ENCODE peak calls at places on chromosomes 11 and 22, in seven cellular contexts. N is fibroblast of pulmonary artery; K is NCI-H1694; M is ureter; A is CD8-positive, alpha-beta memory T cell; J is substantia nigra; L is kidney tubule cell. W is an unnamed sample.

GRCh38 chr11:57761301-57762234 is at the start of gene CTNND1:
- DNase-seq in M (peak), L (peak), K (peak), A (no peak), J (peak), N (peak), W (peak)

GRCh38 chr22:45240810-45241631 is at the start of gene KIAA0930:
- DNase-seq in A (peak), K (no peak), J (peak), M (peak), L (peak), N (peak), W (no peak)

GRCh38 chr11:23124249-23124648 is 264.0 kb upstream of the CCDC179 start:
- DNase-seq in L (no peak), N (peak), K (no peak), A (no peak), J (no peak), M (no peak), W (no peak)

GRCh38 chr11:82906931-82907330 is 5.4 kb downstream of the DDIAS start:
- DNase-seq in N (no peak), M (no peak), J (no peak), A (no peak), L (no peak), K (no peak), W (no peak)

GRCh38 chr11:6637871-6638270 is 17.7 kb downstream of the DCHS1 start:
- DNase-seq in J (no peak), A (no peak), K (no peak), M (no peak), L (no peak), N (peak), W (no peak)

GRCh38 chr11:61889831-61890230 is 1.5 kb downstream of the FADS3 start:
- DNase-seq in K (no peak), M (no peak), L (no peak), J (no peak), A (no peak), N (no peak), W (no peak)

GRCh38 chr22:37269930-37270678 is 12.2 kb upstream of the CYTH4 start:
- DNase-seq in L (no peak), J (peak), K (no peak), N (no peak), A (no peak), M (no peak), W (no peak)

GRCh38 chr11:82811369-82811768 is 77.7 kb upstream of the FAM181B start:
- DNase-seq in L (no peak), M (no peak), N (no peak), A (no peak), J (no peak), K (no peak), W (no peak)

GRCh38 chr11:59426361-59427067 is at the start of gene OR5A2:
- DNase-seq in M (no peak), K (no peak), A (no peak), J (no peak), L (no peak), N (no peak), W (peak)

GRCh38 chr22:20581503-20582170 is 74.2 kb downstream of the MED15 start:
- DNase-seq in M (no peak), N (no peak), A (no peak), L (no peak), K (peak), J (no peak), W (no peak)

GRCh38 chr22:24937114-24937513 is 9.4 kb downstream of the LHFPL7 start:
- DNase-seq in A (no peak), J (no peak), M (no peak), K (no peak), L (peak), N (peak), W (no peak)

GRCh38 chr11:15750535-15751297 is 605.6 kb downstream of the SOX6 start:
- DNase-seq in J (no peak), N (no peak), M (no peak), L (no peak), K (no peak), A (no peak), W (no peak)

GRCh38 chr22:37544955-37545702 is 15.2 kb upstream of the CDC42EP1 start:
- DNase-seq in L (peak), N (peak), A (peak), M (no peak), J (peak), K (peak), W (no peak)

GRCh38 chr22:50485221-50486131 is 1.2 kb upstream of the MIOX start:
- DNase-seq in L (peak), K (no peak), J (no peak), A (no peak), M (no peak), N (no peak), W (no peak)

GRCh38 chr11:112780351-112781043 is 180.7 kb upstream of the NCAM1 start:
- DNase-seq in J (no peak), L (no peak), A (no peak), M (peak), N (peak), K (no peak), W (no peak)

GRCh38 chr22:39176673-39177455 is 24.4 kb upstream of the CBX7 start:
- DNase-seq in A (no peak), N (no peak), M (peak), K (no peak), J (no peak), L (peak), W (no peak)

GRCh38 chr11:44047931-44048431 is at the start of gene ACCSL:
- DNase-seq in M (peak), A (no peak), J (peak), N (no peak), L (no peak), K (no peak), W (no peak)

GRCh38 chr22:50045211-50046018 is 12.7 kb downstream of the TTLL8 start:
- DNase-seq in N (no peak), A (no peak), J (no peak), L (no peak), K (no peak), M (no peak), W (no peak)

GRCh38 chr11:64531906-64532312 is 59.1 kb upstream of the SLC22A12 start:
- DNase-seq in N (no peak), K (no peak), M (no peak), L (no peak), A (no peak), J (peak), W (no peak)

GRCh38 chr11:101390539-101390938 is 193.3 kb downstream of the TRPC6 start:
- DNase-seq in L (no peak), A (no peak), J (no peak), M (no peak), N (peak), K (no peak), W (no peak)

GRCh38 chr22:17266261-17266971 is 47.2 kb upstream of the ADA2 start:
- DNase-seq in M (no peak), N (no peak), L (peak), K (peak), A (no peak), J (no peak), W (peak)

GRCh38 chr11:68749061-68749491 is 2.2 kb downstream of the TESMIN start:
- DNase-seq in M (no peak), A (no peak), L (no peak), J (no peak), K (no peak), N (no peak), W (no peak)

GRCh38 chr22:46054091-46054877 is 77.3 kb upstream of the WNT7B start:
- DNase-seq in L (peak), M (no peak), N (peak), K (no peak), A (no peak), J (peak), W (no peak)

GRCh38 chr11:110432713-110433392 is 3.1 kb downstream of the FDX1 start:
- DNase-seq in N (peak), K (no peak), L (peak), M (no peak), A (no peak), J (no peak), W (no peak)

GRCh38 chr11:108734956-108735559 is 70.2 kb downstream of the DDX10 start:
- DNase-seq in N (peak), J (no peak), A (no peak), K (no peak), L (no peak), M (no peak), W (no peak)

GRCh38 chr22:45531944-45532631 is 29.4 kb downstream of the FBLN1 start:
- DNase-seq in J (no peak), M (no peak), K (no peak), A (no peak), N (no peak), L (no peak), W (no peak)

GRCh38 chr11:113989381-113989780 is 14.5 kb downstream of the HTR3A start:
- DNase-seq in L (no peak), A (no peak), J (no peak), K (no peak), N (no peak), M (no peak), W (no peak)

GRCh38 chr11:65305501-65306268 is 9.0 kb upstream of the CDC42EP2 start:
- DNase-seq in M (no peak), K (no peak), N (peak), J (no peak), A (no peak), L (peak), W (no peak)

GRCh38 chr22:46117206-46118199 is 32.8 kb upstream of the PPARA start:
- DNase-seq in N (no peak), M (no peak), A (no peak), L (no peak), K (no peak), J (no peak), W (no peak)

GRCh38 chr11:17641792-17642350 is 77.5 kb upstream of the MYOD1 start:
- DNase-seq in A (no peak), J (no peak), M (no peak), K (no peak), N (no peak), L (no peak), W (no peak)

GRCh38 chr11:33692013-33692504 is 8.6 kb downstream of the C11orf91 start:
- DNase-seq in M (peak), J (peak), N (peak), A (no peak), K (no peak), L (peak), W (no peak)

GRCh38 chr11:98207086-98207485 is 813.7 kb upstream of the CNTN5 start:
- DNase-seq in L (no peak), A (no peak), N (no peak), M (no peak), K (no peak), J (no peak), W (no peak)

GRCh38 chr11:132318421-132319157 is 948.2 kb downstream of the NTM start:
- DNase-seq in N (peak), A (no peak), L (peak), J (no peak), M (no peak), K (no peak), W (no peak)

GRCh38 chr11:16805942-16806341 is 67.5 kb downstream of the C11orf58 start:
- DNase-seq in M (no peak), A (no peak), L (no peak), K (no peak), N (no peak), J (no peak), W (no peak)